ENCODE peak calls at places on chromosome 18, in nine cellular contexts. One of them, this sample, is unnamed.

GRCh38 chr18:64409511-64409910 is 260.6 kb upstream of the LINC00305 start:
- DNase-seq in foreskin fibroblast: no peak
- DNase-seq in sigmoid colon: no peak
- DNase-seq in fibroblast of mammary gland: peak; percentile 1
- DNase-seq in heart left ventricle: no peak
- DNase-seq in HCT116: no peak
- DNase-seq in CD8-positive, alpha-beta T cell: no peak
- DNase-seq in astrocyte of the spinal cord: peak; percentile 16
- DNase-seq in astrocyte: no peak
- DNase-seq in this sample: peak; percentile 0

GRCh38 chr18:27793013-27793412 is 383.9 kb downstream of the CDH2 start:
- DNase-seq in foreskin fibroblast: no peak
- DNase-seq in sigmoid colon: no peak
- DNase-seq in fibroblast of mammary gland: no peak
- DNase-seq in heart left ventricle: no peak
- DNase-seq in HCT116: no peak
- DNase-seq in CD8-positive, alpha-beta T cell: no peak
- DNase-seq in astrocyte of the spinal cord: no peak
- DNase-seq in astrocyte: no peak
- DNase-seq in this sample: no peak

GRCh38 chr18:58216071-58216471 is 172.0 kb downstream of the NEDD4L start:
- DNase-seq in foreskin fibroblast: no peak
- DNase-seq in sigmoid colon: no peak
- DNase-seq in fibroblast of mammary gland: peak; percentile 78
- DNase-seq in heart left ventricle: no peak
- DNase-seq in HCT116: no peak
- DNase-seq in CD8-positive, alpha-beta T cell: no peak
- DNase-seq in astrocyte of the spinal cord: no peak
- DNase-seq in astrocyte: peak; percentile 46
- DNase-seq in this sample: peak; percentile 38

GRCh38 chr18:34957119-34957863 is 83.9 kb upstream of the MAPRE2 start:
- DNase-seq in foreskin fibroblast: no peak
- DNase-seq in sigmoid colon: no peak
- DNase-seq in fibroblast of mammary gland: no peak
- DNase-seq in heart left ventricle: peak; percentile 35
- DNase-seq in HCT116: no peak
- DNase-seq in CD8-positive, alpha-beta T cell: no peak
- DNase-seq in astrocyte of the spinal cord: peak; percentile 56
- DNase-seq in astrocyte: peak; percentile 59
- DNase-seq in this sample: no peak

GRCh38 chr18:74139888-74140287 is 7.7 kb downstream of the FBXO15 start:
- DNase-seq in foreskin fibroblast: peak; percentile 53
- DNase-seq in sigmoid colon: no peak
- DNase-seq in fibroblast of mammary gland: peak; percentile 76
- DNase-seq in heart left ventricle: no peak
- DNase-seq in HCT116: no peak
- DNase-seq in CD8-positive, alpha-beta T cell: no peak
- DNase-seq in astrocyte of the spinal cord: peak; percentile 58
- DNase-seq in astrocyte: peak; percentile 39
- DNase-seq in this sample: peak; percentile 68

GRCh38 chr18:67463829-67464228 is 52.7 kb downstream of the DSEL start:
- DNase-seq in foreskin fibroblast: no peak
- DNase-seq in sigmoid colon: no peak
- DNase-seq in fibroblast of mammary gland: peak; percentile 30
- DNase-seq in heart left ventricle: no peak
- DNase-seq in HCT116: no peak
- DNase-seq in CD8-positive, alpha-beta T cell: no peak
- DNase-seq in astrocyte of the spinal cord: no peak
- DNase-seq in astrocyte: no peak
- DNase-seq in this sample: peak; percentile 15

GRCh38 chr18:23127145-23127544 is 8.1 kb upstream of the CABLES1 start:
- DNase-seq in foreskin fibroblast: no peak
- DNase-seq in sigmoid colon: no peak
- DNase-seq in fibroblast of mammary gland: no peak
- DNase-seq in heart left ventricle: no peak
- DNase-seq in HCT116: no peak
- DNase-seq in CD8-positive, alpha-beta T cell: no peak
- DNase-seq in astrocyte of the spinal cord: no peak
- DNase-seq in astrocyte: no peak
- DNase-seq in this sample: no peak

GRCh38 chr18:59155140-59155539 is 15.5 kb downstream of the SEC11C start:
- DNase-seq in foreskin fibroblast: peak; percentile 14
- DNase-seq in sigmoid colon: no peak
- DNase-seq in fibroblast of mammary gland: peak; percentile 42
- DNase-seq in heart left ventricle: no peak
- DNase-seq in HCT116: no peak
- DNase-seq in CD8-positive, alpha-beta T cell: no peak
- DNase-seq in astrocyte of the spinal cord: peak; percentile 78
- DNase-seq in astrocyte: peak; percentile 97
- DNase-seq in this sample: peak; percentile 56

GRCh38 chr18:74760436-74760835 is 162.8 kb downstream of the ZNF407 start:
- DNase-seq in foreskin fibroblast: no peak
- DNase-seq in sigmoid colon: no peak
- DNase-seq in fibroblast of mammary gland: no peak
- DNase-seq in heart left ventricle: no peak
- DNase-seq in HCT116: no peak
- DNase-seq in CD8-positive, alpha-beta T cell: no peak
- DNase-seq in astrocyte of the spinal cord: no peak
- DNase-seq in astrocyte: no peak
- DNase-seq in this sample: no peak

GRCh38 chr18:76350134-76351025 is 144.7 kb downstream of the ZNF516 start:
- DNase-seq in foreskin fibroblast: no peak
- DNase-seq in sigmoid colon: no peak
- DNase-seq in fibroblast of mammary gland: no peak
- DNase-seq in heart left ventricle: no peak
- DNase-seq in HCT116: no peak
- DNase-seq in CD8-positive, alpha-beta T cell: no peak
- DNase-seq in astrocyte of the spinal cord: no peak
- DNase-seq in astrocyte: no peak
- DNase-seq in this sample: no peak

GRCh38 chr18:76353500-76353899 is 141.5 kb downstream of the ZNF516 start:
- DNase-seq in foreskin fibroblast: no peak
- DNase-seq in sigmoid colon: no peak
- DNase-seq in fibroblast of mammary gland: no peak
- DNase-seq in heart left ventricle: no peak
- DNase-seq in HCT116: no peak
- DNase-seq in CD8-positive, alpha-beta T cell: no peak
- DNase-seq in astrocyte of the spinal cord: no peak
- DNase-seq in astrocyte: no peak
- DNase-seq in this sample: no peak

GRCh38 chr18:76354348-76354747 is 140.7 kb downstream of the ZNF516 start:
- DNase-seq in foreskin fibroblast: peak; percentile 43
- DNase-seq in sigmoid colon: peak; percentile 77
- DNase-seq in fibroblast of mammary gland: peak; percentile 83
- DNase-seq in heart left ventricle: no peak
- DNase-seq in HCT116: no peak
- DNase-seq in CD8-positive, alpha-beta T cell: no peak
- DNase-seq in astrocyte of the spinal cord: peak; percentile 66
- DNase-seq in astrocyte: peak; percentile 71
- DNase-seq in this sample: peak; percentile 68

GRCh38 chr18:76353046-76353445 is 142.0 kb downstream of the ZNF516 start:
- DNase-seq in foreskin fibroblast: no peak
- DNase-seq in sigmoid colon: no peak
- DNase-seq in fibroblast of mammary gland: no peak
- DNase-seq in heart left ventricle: no peak
- DNase-seq in HCT116: no peak
- DNase-seq in CD8-positive, alpha-beta T cell: no peak
- DNase-seq in astrocyte of the spinal cord: no peak
- DNase-seq in astrocyte: no peak
- DNase-seq in this sample: no peak

DNA sequence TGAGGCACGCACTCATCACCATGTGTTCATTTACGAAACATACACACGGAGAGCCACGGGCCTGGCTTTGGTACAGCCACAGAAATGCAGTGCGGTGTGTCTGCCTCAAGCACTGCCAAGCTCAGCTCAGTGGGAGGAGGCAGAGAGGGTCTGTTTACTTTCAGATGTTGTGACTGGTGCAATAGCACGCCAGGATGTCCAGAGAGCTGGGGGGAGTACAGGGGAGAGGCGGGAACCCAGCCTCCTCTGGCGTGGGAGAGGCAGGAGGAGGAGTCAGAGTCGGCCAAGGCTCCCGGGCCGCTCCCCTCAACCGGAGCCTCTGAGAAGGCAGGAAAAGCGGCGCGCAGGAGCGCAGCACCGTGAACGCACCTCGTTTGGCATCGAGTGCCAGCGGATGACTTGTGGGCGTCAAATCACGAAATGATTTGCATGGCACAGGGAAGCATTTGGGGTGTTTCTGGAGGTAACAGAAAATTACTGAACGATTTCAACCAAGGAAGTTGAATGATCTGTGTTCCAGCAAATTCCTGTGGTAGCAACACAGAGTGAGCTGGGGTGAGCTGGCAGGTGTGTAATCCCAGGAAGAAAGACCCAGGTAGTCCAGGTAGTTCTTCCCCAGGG is 143.0 kb downstream of the ZNF516 start:
- DNase-seq in foreskin fibroblast: peak; percentile 85
- DNase-seq in sigmoid colon: peak; percentile 98
- DNase-seq in fibroblast of mammary gland: peak; percentile 94
- DNase-seq in heart left ventricle: peak; percentile 71
- DNase-seq in HCT116: no peak
- DNase-seq in CD8-positive, alpha-beta T cell: no peak
- DNase-seq in astrocyte of the spinal cord: peak; percentile 61
- DNase-seq in astrocyte: peak; percentile 52
- DNase-seq in this sample: peak; percentile 85
- H3K4me3 ChIP-seq in foreskin fibroblast: peak overlapping the region; percentile 29
- H3K4me3 ChIP-seq in sigmoid colon: peak overlapping the region; percentile 24
- H3K4me3 ChIP-seq in fibroblast of mammary gland: peak overlapping the region; percentile 37
- H3K4me3 ChIP-seq in heart left ventricle: peak overlapping the region; percentile 24
- H3K4me3 ChIP-seq in HCT116: no peak overlapping the region
- H3K4me3 ChIP-seq in CD8-positive, alpha-beta T cell: no peak overlapping the region
- H3K4me3 ChIP-seq in astrocyte of the spinal cord: no peak overlapping the region
- H3K4me3 ChIP-seq in astrocyte: no peak overlapping the region
- H3K4me3 ChIP-seq in this sample: no peak overlapping the region

GRCh38 chr18:8049147-8049546 is 482.0 kb downstream of the PTPRM start:
- DNase-seq in foreskin fibroblast: no peak
- DNase-seq in sigmoid colon: no peak
- DNase-seq in fibroblast of mammary gland: peak; percentile 11
- DNase-seq in heart left ventricle: no peak
- DNase-seq in HCT116: no peak
- DNase-seq in CD8-positive, alpha-beta T cell: no peak
- DNase-seq in astrocyte of the spinal cord: peak; percentile 22
- DNase-seq in astrocyte: no peak
- DNase-seq in this sample: no peak

GRCh38 chr18:8056723-8057122 is 489.6 kb downstream of the PTPRM start:
- DNase-seq in foreskin fibroblast: no peak
- DNase-seq in sigmoid colon: no peak
- DNase-seq in fibroblast of mammary gland: no peak
- DNase-seq in heart left ventricle: no peak
- DNase-seq in HCT116: no peak
- DNase-seq in CD8-positive, alpha-beta T cell: no peak
- DNase-seq in astrocyte of the spinal cord: no peak
- DNase-seq in astrocyte: no peak
- DNase-seq in this sample: no peak

GRCh38 chr18:8050616-8051314 is 483.6 kb downstream of the PTPRM start:
- DNase-seq in foreskin fibroblast: no peak
- DNase-seq in sigmoid colon: no peak
- DNase-seq in fibroblast of mammary gland: no peak
- DNase-seq in heart left ventricle: no peak
- DNase-seq in HCT116: no peak
- DNase-seq in CD8-positive, alpha-beta T cell: no peak
- DNase-seq in astrocyte of the spinal cord: no peak
- DNase-seq in astrocyte: no peak
- DNase-seq in this sample: peak; percentile 26

GRCh38 chr18:8051388-8051787 is 484.3 kb downstream of the PTPRM start:
- DNase-seq in foreskin fibroblast: no peak
- DNase-seq in sigmoid colon: no peak
- DNase-seq in fibroblast of mammary gland: peak; percentile 54
- DNase-seq in heart left ventricle: no peak
- DNase-seq in HCT116: no peak
- DNase-seq in CD8-positive, alpha-beta T cell: no peak
- DNase-seq in astrocyte of the spinal cord: peak; percentile 41
- DNase-seq in astrocyte: no peak
- DNase-seq in this sample: peak; percentile 69

DNA sequence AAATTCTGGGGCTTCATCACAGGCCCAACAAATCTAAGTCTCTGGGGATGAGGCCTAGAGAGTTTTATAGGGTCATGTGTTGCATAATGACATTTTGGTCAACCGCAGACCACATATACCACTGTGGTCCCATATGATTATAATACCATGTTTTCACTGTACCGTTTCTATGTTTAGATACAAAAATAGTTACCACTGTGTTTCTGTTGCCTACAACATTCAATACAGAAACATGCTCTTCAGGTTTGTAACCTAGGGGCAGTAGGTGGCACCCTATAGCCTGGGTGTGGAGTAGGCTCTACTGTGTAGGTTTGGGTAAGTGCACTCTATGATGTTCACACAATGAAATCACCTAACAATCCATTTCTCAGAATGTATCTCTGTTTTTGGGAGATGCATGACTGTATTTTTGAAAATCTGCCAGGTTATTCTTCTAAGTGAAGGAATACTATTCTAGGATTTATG is 485.2 kb downstream of the PTPRM start:
- DNase-seq in foreskin fibroblast: no peak
- DNase-seq in sigmoid colon: no peak
- DNase-seq in fibroblast of mammary gland: peak; percentile 44
- DNase-seq in heart left ventricle: no peak
- DNase-seq in HCT116: no peak
- DNase-seq in CD8-positive, alpha-beta T cell: no peak
- DNase-seq in astrocyte of the spinal cord: peak; percentile 27
- DNase-seq in astrocyte: no peak
- DNase-seq in this sample: peak; percentile 67
- TF ChIP-seq CTCF in foreskin fibroblast: no peak
- TF ChIP-seq CTCF in sigmoid colon: no peak
- TF ChIP-seq CTCF in fibroblast of mammary gland: no peak
- TF ChIP-seq CTCF in heart left ventricle: no peak
- TF ChIP-seq CTCF in HCT116: no peak
- TF ChIP-seq CTCF in CD8-positive, alpha-beta T cell: no peak
- TF ChIP-seq CTCF in astrocyte of the spinal cord: no peak
- TF ChIP-seq CTCF in astrocyte: no peak
- TF ChIP-seq CTCF in this sample: no peak

DNA sequence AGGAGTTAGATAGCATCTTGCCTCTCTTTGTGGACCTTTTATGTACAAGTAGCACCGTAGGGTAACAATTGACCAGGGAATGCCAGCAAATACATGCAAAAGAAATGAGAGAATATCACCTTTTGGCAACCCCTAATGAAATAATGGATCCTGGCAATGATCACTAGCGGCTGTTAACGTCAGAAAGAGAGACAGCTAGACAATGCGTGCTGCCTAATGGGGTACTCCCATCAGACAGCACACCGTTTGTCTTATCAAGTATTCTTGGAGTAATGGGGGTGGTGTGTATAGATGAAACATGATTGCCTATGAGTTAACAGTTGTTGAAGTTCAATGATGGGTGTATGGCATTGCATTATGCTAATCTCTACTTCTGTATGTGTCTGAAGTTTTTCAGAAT is 1.6 kb downstream of the ELAC1 start:
- DNase-seq in foreskin fibroblast: no peak
- DNase-seq in sigmoid colon: no peak
- DNase-seq in fibroblast of mammary gland: no peak
- DNase-seq in heart left ventricle: no peak
- DNase-seq in HCT116: no peak
- DNase-seq in CD8-positive, alpha-beta T cell: no peak
- DNase-seq in astrocyte of the spinal cord: no peak
- DNase-seq in astrocyte: no peak
- DNase-seq in this sample: no peak
- H3K4me3 ChIP-seq in foreskin fibroblast: no peak overlapping the region
- H3K4me3 ChIP-seq in sigmoid colon: no peak overlapping the region
- H3K4me3 ChIP-seq in fibroblast of mammary gland: no peak overlapping the region
- H3K4me3 ChIP-seq in heart left ventricle: peak overlapping the region; percentile 83
- H3K4me3 ChIP-seq in HCT116: peak overlapping the region; percentile 69
- H3K4me3 ChIP-seq in CD8-positive, alpha-beta T cell: no peak overlapping the region
- H3K4me3 ChIP-seq in astrocyte of the spinal cord: no peak overlapping the region
- H3K4me3 ChIP-seq in astrocyte: peak overlapping the region; percentile 69
- H3K4me3 ChIP-seq in this sample: no peak overlapping the region

GRCh38 chr18:12074734-12075133 is 18.9 kb upstream of the ANKRD62 start:
- DNase-seq in foreskin fibroblast: no peak
- DNase-seq in sigmoid colon: no peak
- DNase-seq in fibroblast of mammary gland: peak; percentile 18
- DNase-seq in heart left ventricle: no peak
- DNase-seq in HCT116: no peak
- DNase-seq in CD8-positive, alpha-beta T cell: no peak
- DNase-seq in astrocyte of the spinal cord: no peak
- DNase-seq in astrocyte: no peak
- DNase-seq in this sample: peak; percentile 33
- TF ChIP-seq CTCF in foreskin fibroblast: no peak
- TF ChIP-seq CTCF in sigmoid colon: no peak
- TF ChIP-seq CTCF in fibroblast of mammary gland: peak; percentile 7
- TF ChIP-seq CTCF in heart left ventricle: peak; percentile 25
- TF ChIP-seq CTCF in HCT116: no peak
- TF ChIP-seq CTCF in CD8-positive, alpha-beta T cell: no peak
- TF ChIP-seq CTCF in astrocyte of the spinal cord: peak; percentile 27
- TF ChIP-seq CTCF in astrocyte: no peak
- TF ChIP-seq CTCF in this sample: no peak